ENCODE peak calls at places on chromosome 5, in nine cellular contexts. S, T, R, K, O, H, M, W and J are unnamed samples.

GRCh38 chr5:109654455-109654854 is 35.3 kb upstream of the MAN2A1 start:
- DNase-seq in H (no peak), T (peak), W (no peak), M (peak), S (no peak), O (no peak), R (no peak), K (no peak), J (no peak)

GRCh38 chr5:179786861-179787260 is 6.9 kb upstream of the LTC4S start:
- DNase-seq in K (no peak), O (no peak), R (no peak), T (no peak), H (no peak), S (no peak), W (no peak), M (no peak), J (no peak)

GRCh38 chr5:124951676-124952075 is 205.2 kb upstream of the ZNF608 start:
- DNase-seq in R (no peak), H (no peak), T (no peak), S (no peak), W (no peak), M (no peak), O (no peak), K (no peak), J (no peak)

GRCh38 chr5:74185599-74185998 is 454.9 kb downstream of the ENC1 start:
- DNase-seq in O (peak), W (no peak), M (no peak), R (no peak), H (no peak), T (no peak), K (no peak), S (no peak), J (no peak)

GRCh38 chr5:88734191-88734640 is 148.8 kb downstream of the MEF2C start:
- DNase-seq in O (no peak), W (no peak), K (no peak), S (no peak), H (no peak), M (no peak), T (peak), R (no peak), J (no peak)

GRCh38 chr5:88829053-88829452 is 53.9 kb downstream of the MEF2C start:
- DNase-seq in W (no peak), R (no peak), O (no peak), K (no peak), T (peak), S (no peak), H (no peak), M (no peak), J (no peak)

GRCh38 chr5:140632366-140633080 is 452 bp downstream of the CD14 start:
- DNase-seq in W (peak), S (no peak), H (no peak), K (no peak), R (peak), T (peak), M (peak), O (peak), J (peak)

GRCh38 chr5:130885027-130885426 is 280.0 kb downstream of the HINT1 start:
- DNase-seq in R (no peak), W (no peak), O (no peak), M (no peak), H (no peak), K (no peak), T (no peak), S (no peak), J (no peak)

GRCh38 chr5:113202904-113203716 is 226.5 kb downstream of the DCP2 start:
- DNase-seq in M (no peak), O (no peak), W (peak), S (no peak), R (no peak), H (no peak), T (peak), K (no peak), J (no peak)

GRCh38 chr5:33565304-33565703 is 124.5 kb downstream of the TARS1 start:
- DNase-seq in H (no peak), S (no peak), T (no peak), R (no peak), O (no peak), W (no peak), K (no peak), M (no peak), J (no peak)

GRCh38 chr5:84393969-84394368 is 9.3 kb upstream of the EDIL3 start:
- DNase-seq in K (no peak), O (peak), T (peak), W (no peak), H (no peak), S (no peak), R (no peak), M (no peak), J (no peak)

GRCh38 chr5:158152151-158152550 is 293.2 kb upstream of the CLINT1 start:
- DNase-seq in R (no peak), K (no peak), O (peak), M (no peak), T (no peak), H (no peak), W (no peak), S (no peak), J (no peak)

GRCh38 chr5:821504-821903 is 29.3 kb downstream of the ZDHHC11 start:
- DNase-seq in M (no peak), K (no peak), O (no peak), W (no peak), T (no peak), R (no peak), H (no peak), S (no peak), J (no peak)

GRCh38 chr5:142543951-142544753 is 141.7 kb downstream of the FGF1 start:
- DNase-seq in T (peak), H (no peak), O (peak), M (no peak), S (no peak), R (no peak), K (no peak), W (no peak), J (no peak)

GRCh38 chr5:10377081-10377480 is 23.6 kb downstream of the MARCHF6 start:
- DNase-seq in K (no peak), R (no peak), H (no peak), W (no peak), O (no peak), T (no peak), M (no peak), S (no peak), J (no peak)

GRCh38 chr5:10563132-10563939 is 534 bp upstream of the ANKRD33B start:
- DNase-seq in T (no peak), H (no peak), R (no peak), M (peak), O (peak), S (peak), W (no peak), K (peak), J (peak)

GRCh38 chr5:53478411-53479044 is 1.9 kb upstream of the FST start:
- DNase-seq in W (no peak), M (peak), R (no peak), H (peak), T (peak), O (peak), K (peak), S (peak), J (peak)

GRCh38 chr5:44875661-44876250 is 67.0 kb downstream of the MRPS30 start:
- DNase-seq in T (peak), S (no peak), R (no peak), K (no peak), M (peak), H (no peak), W (no peak), O (no peak), J (peak)

GRCh38 chr5:62257018-62257367 is 49.0 kb upstream of the KIF2A start:
- DNase-seq in T (no peak), H (no peak), W (no peak), R (no peak), O (no peak), S (no peak), K (no peak), M (no peak), J (no peak)

GRCh38 chr5:137141779-137142178 is 357.3 kb downstream of the SPOCK1 start:
- DNase-seq in R (no peak), K (no peak), H (no peak), W (no peak), M (no peak), O (peak), S (no peak), T (peak), J (no peak)

GRCh38 chr5:10455273-10455670 is 13.6 kb downstream of the ROPN1L start:
- DNase-seq in O (no peak), H (no peak), K (no peak), T (no peak), R (no peak), S (peak), W (no peak), M (no peak), J (no peak)

GRCh38 chr5:28009526-28010025 is 971.2 kb upstream of the CDH9 start:
- DNase-seq in M (no peak), T (no peak), H (no peak), O (no peak), R (no peak), W (no peak), K (no peak), S (no peak), J (no peak)

GRCh38 chr5:151709109-151709735 is 22.5 kb upstream of the SPARC start:
- DNase-seq in S (no peak), M (no peak), O (no peak), K (no peak), R (no peak), W (no peak), H (no peak), T (no peak), J (no peak)

GRCh38 chr5:83354958-83355357 is 116.6 kb upstream of the VCAN start:
- DNase-seq in O (no peak), K (no peak), S (peak), M (no peak), T (no peak), H (no peak), W (no peak), R (no peak), J (no peak)

GRCh38 chr5:59351076-59351794 is 542.3 kb downstream of the PDE4D start:
- DNase-seq in S (no peak), M (no peak), O (no peak), T (peak), W (no peak), R (no peak), H (no peak), K (no peak), J (no peak)

GRCh38 chr5:61018102-61018501 is 73.1 kb downstream of the NDUFAF2 start:
- DNase-seq in M (no peak), T (no peak), K (no peak), S (no peak), H (no peak), O (peak), R (no peak), W (no peak), J (no peak)

GRCh38 chr5:14413331-14413750 is 168.3 kb upstream of the OTULINL start:
- DNase-seq in K (no peak), S (no peak), W (no peak), M (peak), R (no peak), H (no peak), T (peak), O (peak), J (peak)

GRCh38 chr5:130032807-130033206 is 128.5 kb downstream of the CHSY3 start:
- DNase-seq in R (no peak), S (no peak), O (no peak), T (no peak), K (no peak), H (no peak), W (no peak), M (no peak), J (no peak)

GRCh38 chr5:111480346-111480745 is 32.0 kb downstream of the STARD4 start:
- DNase-seq in T (no peak), R (no peak), W (no peak), O (no peak), H (no peak), S (no peak), K (no peak), M (no peak), J (no peak)

GRCh38 chr5:36614657-36615308 is 8.4 kb downstream of the SLC1A3 start:
- DNase-seq in S (no peak), M (no peak), R (no peak), K (no peak), W (no peak), H (no peak), T (no peak), O (no peak), J (no peak)

GRCh38 chr5:35919191-35919590 is 19.2 kb downstream of the CAPSL start:
- DNase-seq in R (no peak), W (no peak), M (no peak), O (peak), T (peak), S (no peak), H (no peak), K (no peak), J (no peak)

GRCh38 chr5:102691434-102691833 is 63.7 kb upstream of the PAM start:
- DNase-seq in M (no peak), H (no peak), O (no peak), W (no peak), K (no peak), R (no peak), S (no peak), T (no peak), J (no peak)

GRCh38 chr5:5229405-5229804 is 89.3 kb downstream of the ADAMTS16 start:
- DNase-seq in W (no peak), M (no peak), O (no peak), R (no peak), H (no peak), T (no peak), S (no peak), K (no peak), J (no peak)

GRCh38 chr5:65163698-65164097 is 318.0 kb downstream of the ADAMTS6 start:
- DNase-seq in W (no peak), R (no peak), K (no peak), S (no peak), H (no peak), O (peak), T (peak), M (no peak), J (no peak)